ENCODE peak calls at places on chromosomes 4 and X, in eight cellular contexts. X is bronchial epithelial cell, A is brain microvascular endothelial cell, K is colonic mucosa, E is lung, M is kidney epithelial cell, S is HepG2, I is IMR-90. F is an unnamed sample.

GRCh38 chr4:107791902-107792301 is 32.8 kb upstream of the SGMS2 start:
- DNase-seq in K (no peak), S (no peak), A (no peak), I (no peak), E (no peak), M (no peak), X (peak; percentile 29), F (peak; percentile 15)

GRCh38 chr4:135227842-135228241 is 1026.3 kb upstream of the PABPC4L start:
- DNase-seq in I (no peak), K (no peak), A (no peak), X (no peak), E (no peak), S (no peak), M (no peak), F (no peak)

GRCh38 chr4:94548571-94548970 is 96.8 kb downstream of the PDLIM5 start:
- DNase-seq in M (peak; percentile 76), I (peak; percentile 82), X (peak; percentile 92), K (no peak), A (peak; percentile 84), S (peak; percentile 71), E (no peak), F (no peak)

GRCh38 chr4:16075975-16076757 is 7.7 kb downstream of the PROM1 start:
- DNase-seq in X (no peak), M (no peak), E (no peak), S (no peak), A (no peak), K (no peak), I (no peak), F (no peak)

GRCh38 chr4:146023334-146023967 is 84.8 kb upstream of the ZNF827 start:
- DNase-seq in S (no peak), A (no peak), M (no peak), K (no peak), E (no peak), I (no peak), X (no peak), F (no peak)

GRCh38 chrX:54807524-54808108 is at the start of gene MAGED2:
- DNase-seq in M (no peak), K (peak; percentile 37), I (peak; percentile 16), A (no peak), X (peak; percentile 7), S (no peak), E (no peak), F (peak; percentile 9)

GRCh38 chr4:2887343-2887742 is 43.7 kb downstream of the ADD1 start:
- DNase-seq in E (no peak), K (no peak), M (no peak), A (no peak), X (no peak), I (no peak), S (no peak), F (no peak)

GRCh38 chrX:140944710-140945109 is 57.7 kb upstream of the SPANXB1 start:
- DNase-seq in A (no peak), M (no peak), E (no peak), S (no peak), K (no peak), X (no peak), I (no peak), F (no peak)

GRCh38 chrX:152936306-152936705 is 38.4 kb downstream of the ZNF185 start:
- DNase-seq in A (no peak), S (no peak), M (no peak), E (no peak), I (no peak), X (no peak), K (no peak), F (no peak)

GRCh38 chr4:153207561-153207960 is 3.3 kb downstream of the TRIM2 start:
- DNase-seq in X (no peak), A (peak; percentile 26), I (peak; percentile 24), M (no peak), E (no peak), K (peak; percentile 77), S (peak; percentile 28), F (peak; percentile 67)

GRCh38 chrX:101482296-101482695 is 3.0 kb upstream of the ARMCX4 start:
- DNase-seq in S (no peak), E (no peak), I (peak; percentile 46), X (no peak), M (no peak), A (peak; percentile 18), K (no peak), F (no peak)

GRCh38 chr4:27350161-27350560 is 489.5 kb downstream of the STIM2 start:
- DNase-seq in E (no peak), A (no peak), K (no peak), X (peak; percentile 96), I (no peak), M (peak; percentile 28), S (no peak), F (no peak)

GRCh38 chrX:101417981-101418841 is 10.2 kb downstream of the HNRNPH2 start:
- DNase-seq in A (no peak), S (no peak), X (no peak), I (no peak), E (peak; percentile 67), M (no peak), K (peak; percentile 65), F (peak; percentile 42)

GRCh38 chr4:56821394-56822263 is at the start of gene SPINK2:
- DNase-seq in K (peak; percentile 64), S (no peak), M (no peak), A (no peak), E (peak; percentile 52), X (peak; percentile 35), I (no peak), F (peak; percentile 73)

DNA sequence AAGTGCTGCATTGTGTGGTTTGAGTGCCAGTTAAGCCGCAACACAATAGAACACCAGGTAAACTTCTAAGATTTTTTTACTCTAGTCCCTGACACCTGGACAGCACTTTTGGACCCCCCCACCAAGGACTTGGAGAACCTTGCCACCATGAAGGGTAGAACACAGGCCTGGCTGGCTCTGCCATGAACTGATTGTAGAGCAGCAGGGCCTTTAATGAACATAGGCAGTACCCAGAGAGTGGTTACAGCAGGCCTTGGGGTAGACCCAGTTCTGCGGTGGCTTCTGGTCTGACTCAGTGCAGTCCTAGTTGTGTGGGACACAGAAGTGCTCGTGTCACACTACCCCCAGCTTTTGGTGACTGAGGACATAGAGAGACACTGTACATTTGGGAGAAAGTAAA is 648.3 kb downstream of the PCDH19 start:
- DNase-seq in S (no peak), M (no peak), I (no peak), X (no peak), E (no peak), A (no peak), K (no peak), F (no peak)
- H3K4me3 ChIP-seq in S (no peak overlapping the region), M (no peak overlapping the region), I (no peak overlapping the region), X (no peak overlapping the region), E (no peak overlapping the region), A (no peak overlapping the region), K (no peak overlapping the region), F (no peak overlapping the region)

GRCh38 chrX:135327299-135327698 is 18.0 kb downstream of the ETDC start:
- DNase-seq in K (no peak), I (peak; percentile 94), X (peak; percentile 78), A (peak; percentile 87), E (no peak), S (no peak), M (peak; percentile 31), F (no peak)
- TF ChIP-seq CTCF in K (no peak), I (peak; percentile 4), X (no peak), A (peak; percentile 17), E (no peak), S (no peak), M (no peak), F (no peak)

GRCh38 chr4:5162909-5163508 is 111.7 kb downstream of the STK32B start:
- DNase-seq in K (no peak), X (no peak), A (no peak), M (no peak), S (no peak), E (no peak), I (no peak), F (no peak)
- H3K27me3 ChIP-seq in K (no peaks in the 10 kb centered on the region), X (no peaks in the 10 kb centered on the region), A (no peaks in the 10 kb centered on the region), M (no peaks in the 10 kb centered on the region), S (peaks cover 38% of the 10 kb centered on the region), E (no peaks in the 10 kb centered on the region), I (no peaks in the 10 kb centered on the region), F (no peaks in the 10 kb centered on the region)

GRCh38 chrX:7146026-7146702 is 1.3 kb upstream of the STS start:
- DNase-seq in K (no peak), A (no peak), X (no peak), E (no peak), S (no peak), M (no peak), I (no peak), F (no peak)
- H3K4me3 ChIP-seq in K (no peak overlapping the region), A (no peak overlapping the region), X (no peak overlapping the region), E (no peak overlapping the region), S (no peak overlapping the region), M (no peak overlapping the region), I (no peak overlapping the region), F (no peak overlapping the region)

GRCh38 chr4:118680808-118681207 is 4.4 kb upstream of the METTL14 start:
- DNase-seq in M (no peak), I (no peak), A (no peak), E (no peak), X (no peak), K (no peak), S (no peak), F (no peak)

GRCh38 chr4:118684873-118685811 is at the start of gene METTL14:
- DNase-seq in E (peak; percentile 92), A (peak; percentile 91), S (peak; percentile 88), M (peak; percentile 67), X (peak; percentile 80), I (peak; percentile 87), K (peak; percentile 96), F (peak; percentile 92)

GRCh38 chr4:118682928-118683327 is 2.3 kb upstream of the METTL14 start:
- DNase-seq in X (peak; percentile 33), A (no peak), I (peak; percentile 41), E (no peak), S (peak; percentile 30), M (no peak), K (no peak), F (no peak)

GRCh38 chr4:118683513-118683912 is 1.7 kb upstream of the METTL14 start:
- DNase-seq in M (no peak), I (no peak), S (peak; percentile 49), A (no peak), K (no peak), X (peak; percentile 7), E (no peak), F (peak; percentile 7)
- TF ChIP-seq CTCF in M (no peak), I (no peak), S (no peak), A (no peak), K (no peak), X (no peak), E (no peak), F (no peak)

GRCh38 chrX:34632404-34632803 is 24.7 kb downstream of the TMEM47 start:
- DNase-seq in X (no peak), E (no peak), M (no peak), A (no peak), I (no peak), K (no peak), S (no peak), F (no peak)
- H3K27me3 ChIP-seq in X (no peaks in the 10 kb centered on the region), E (no peaks in the 10 kb centered on the region), M (no peaks in the 10 kb centered on the region), A (no peaks in the 10 kb centered on the region), I (no peaks in the 10 kb centered on the region), K (no peaks in the 10 kb centered on the region), S (no peaks in the 10 kb centered on the region), F (no peaks in the 10 kb centered on the region)

GRCh38 chrX:112521658-112522057 is 158.1 kb downstream of the LHFPL1 start:
- DNase-seq in E (no peak), I (no peak), M (no peak), A (no peak), S (no peak), X (no peak), K (no peak), F (no peak)
- H3K4me3 ChIP-seq in E (no peak overlapping the region), I (no peak overlapping the region), M (no peak overlapping the region), A (no peak overlapping the region), S (no peak overlapping the region), X (no peak overlapping the region), K (no peak overlapping the region), F (no peak overlapping the region)

F was measured in Caco-2.